ENCODE peak calls at places on chromosomes 11 and 22, in six cellular contexts. V, U, C, L, B and Y are unnamed samples.

GRCh38 chr22:49969751-49970527 is 9.4 kb downstream of the PIM3 start:
- DNase-seq in V (no peak), U (no peak), C (no peak), L (peak; percentile 22), B (no peak), Y (peak; percentile 31)

GRCh38 chr22:32847067-32847491 is 45.6 kb downstream of the TIMP3 start:
- DNase-seq in V (no peak), U (no peak), C (no peak), L (no peak), B (no peak), Y (no peak)

GRCh38 chr11:127411283-127411682 is 410.7 kb upstream of the KIRREL3 start:
- DNase-seq in V (no peak), U (no peak), C (no peak), L (no peak), B (no peak), Y (no peak)

GRCh38 chr11:27296406-27296994 is 66.5 kb downstream of the CCDC34 start:
- DNase-seq in V (no peak), U (no peak), C (no peak), L (no peak), B (peak; percentile 33), Y (no peak)

GRCh38 chr11:20639688-20640087 is 29.7 kb upstream of the NELL1 start:
- DNase-seq in V (no peak), U (no peak), C (no peak), L (no peak), B (no peak), Y (no peak)

GRCh38 chr11:35994421-35994820 is 50.6 kb downstream of the LDLRAD3 start:
- DNase-seq in V (no peak), U (no peak), C (no peak), L (no peak), B (no peak), Y (no peak)

GRCh38 chr11:58927393-58928081 is 11.8 kb upstream of the GLYATL1 start:
- DNase-seq in V (peak; percentile 5), U (peak; percentile 3), C (no peak), L (no peak), B (no peak), Y (no peak)

GRCh38 chr11:133350045-133350444 is 182.3 kb downstream of the OPCML start:
- DNase-seq in V (no peak), U (no peak), C (no peak), L (no peak), B (no peak), Y (no peak)

GRCh38 chr11:41320233-41320993 is 139.0 kb downstream of the LRRC4C start:
- DNase-seq in V (no peak), U (no peak), C (no peak), L (no peak), B (no peak), Y (no peak)

GRCh38 chr11:8826145-8826786 is 84.7 kb upstream of the AKIP1 start:
- DNase-seq in V (no peak), U (no peak), C (no peak), L (no peak), B (no peak), Y (no peak)

GRCh38 chr11:7577226-7577882 is 63.6 kb downstream of the PPFIBP2 start:
- DNase-seq in V (peak; percentile 90), U (no peak), C (no peak), L (no peak), B (no peak), Y (peak; percentile 82)

GRCh38 chr11:112380464-112380863 is 119.8 kb upstream of the PLET1 start:
- DNase-seq in V (no peak), U (no peak), C (no peak), L (no peak), B (no peak), Y (no peak)

GRCh38 chr11:74319139-74319538 is 7.7 kb upstream of the P4HA3 start:
- DNase-seq in V (no peak), U (no peak), C (no peak), L (no peak), B (no peak), Y (no peak)

GRCh38 chr11:62652156-62653006 is 721 bp downstream of the INTS5 start:
- DNase-seq in V (no peak), U (no peak), C (no peak), L (no peak), B (no peak), Y (no peak)

GRCh38 chr22:49866646-49867045 is 13.0 kb downstream of the ZBED4 start:
- DNase-seq in V (no peak), U (no peak), C (no peak), L (no peak), B (no peak), Y (no peak)

GRCh38 chr22:36430863-36431262 is 43.1 kb upstream of the MYH9 start:
- DNase-seq in V (no peak), U (no peak), C (no peak), L (no peak), B (no peak), Y (no peak)

GRCh38 chr11:43579171-43579918 is 101.2 kb upstream of the HSD17B12 start:
- DNase-seq in V (no peak), U (no peak), C (peak; percentile 52), L (no peak), B (peak; percentile 82), Y (peak; percentile 73)

GRCh38 chr22:16717699-16718558 is 107.3 kb downstream of the XKR3 start:
- DNase-seq in V (no peak), U (no peak), C (no peak), L (no peak), B (peak; percentile 34), Y (peak; percentile 3)

GRCh38 chr11:16891964-16892363 is 122.2 kb downstream of the PLEKHA7 start:
- DNase-seq in V (no peak), U (no peak), C (no peak), L (no peak), B (no peak), Y (no peak)